ENCODE peak calls at places on chromosomes 7 and 10, in nine cellular contexts. K is GM12878, Y is transverse colon, R is Panc1, V is uterus, X is tibial artery, D is fibroblast of pulmonary artery, Q is heart right ventricle, M is body of pancreas. C is an unnamed sample.

GRCh38 chr7:86002858-86003257 is 640.9 kb upstream of the GRM3 start:
- DNase-seq in K (no peak), Y (no peak), R (no peak), V (no peak), X (no peak), D (no peak), Q (no peak), M (no peak), C (no peak)

GRCh38 chr7:132755538-132756481 is 179.5 kb upstream of the PLXNA4 start:
- DNase-seq in K (no peak), Y (no peak), R (no peak), V (no peak), X (no peak), D (no peak), Q (no peak), M (peak), C (no peak)

GRCh38 chr7:55133630-55134392 is 115.0 kb downstream of the EGFR start:
- DNase-seq in K (no peak), Y (no peak), R (peak), V (no peak), X (peak), D (peak), Q (peak), M (no peak), C (peak)

GRCh38 chr7:88306590-88307048 is at the start of gene STEAP4:
- DNase-seq in K (no peak), Y (peak), R (no peak), V (peak), X (peak), D (peak), Q (peak), M (peak), C (peak)

GRCh38 chr7:26155531-26156375 is 3.8 kb downstream of the NFE2L3 start:
- DNase-seq in K (no peak), Y (no peak), R (no peak), V (no peak), X (no peak), D (peak), Q (no peak), M (no peak), C (peak)

GRCh38 chr10:11146402-11147171 is 128.9 kb downstream of the CELF2 start:
- DNase-seq in K (no peak), Y (no peak), R (no peak), V (no peak), X (no peak), D (peak), Q (no peak), M (no peak), C (peak)

GRCh38 chr7:105228555-105228954 is 160.2 kb downstream of the SRPK2 start:
- DNase-seq in K (no peak), Y (no peak), R (no peak), V (no peak), X (no peak), D (no peak), Q (no peak), M (no peak), C (no peak)

GRCh38 chr7:29289156-29290021 is 94.8 kb downstream of the CHN2 start:
- DNase-seq in K (peak), Y (peak), R (no peak), V (no peak), X (peak), D (peak), Q (no peak), M (peak), C (peak)

GRCh38 chr7:137734221-137734620 is 112.6 kb downstream of the DGKI start:
- DNase-seq in K (no peak), Y (no peak), R (no peak), V (no peak), X (no peak), D (peak), Q (no peak), M (no peak), C (no peak)

GRCh38 chr10:17227367-17228080 is 517 bp upstream of the VIM start:
- DNase-seq in K (peak), Y (no peak), R (no peak), V (no peak), X (no peak), D (peak), Q (no peak), M (no peak), C (no peak)

GRCh38 chr7:101952355-101953247 is 135.2 kb downstream of the CUX1 start:
- DNase-seq in K (no peak), Y (no peak), R (peak), V (peak), X (no peak), D (peak), Q (no peak), M (no peak), C (peak)

GRCh38 chr7:134752006-134752760 is 27.3 kb upstream of the CALD1 start:
- DNase-seq in K (no peak), Y (no peak), R (no peak), V (no peak), X (no peak), D (peak), Q (no peak), M (no peak), C (no peak)

GRCh38 chr7:145092766-145093165 is 256.9 kb upstream of the TPK1 start:
- DNase-seq in K (no peak), Y (no peak), R (no peak), V (no peak), X (no peak), D (no peak), Q (no peak), M (no peak), C (no peak)

GRCh38 chr10:14653271-14654161 is 121.2 kb downstream of the FAM107B start:
- DNase-seq in K (no peak), Y (no peak), R (no peak), V (no peak), X (no peak), D (peak), Q (peak), M (peak), C (peak)

GRCh38 chr7:45240187-45240776 is 82.7 kb downstream of the RAMP3 start:
- DNase-seq in K (no peak), Y (no peak), R (no peak), V (no peak), X (no peak), D (no peak), Q (peak), M (no peak), C (no peak)

GRCh38 chr10:95987685-95988426 is 55.5 kb upstream of the CCNJ start:
- DNase-seq in K (peak), Y (no peak), R (no peak), V (no peak), X (no peak), D (no peak), Q (no peak), M (no peak), C (no peak)

GRCh38 chr10:48684463-48684791 is 246 bp upstream of the WDFY4 start:
- DNase-seq in K (no peak), Y (no peak), R (no peak), V (no peak), X (no peak), D (no peak), Q (no peak), M (no peak), C (no peak)

GRCh38 chr10:48683893-48684292 is 780 bp upstream of the WDFY4 start:
- DNase-seq in K (no peak), Y (no peak), R (no peak), V (no peak), X (no peak), D (no peak), Q (no peak), M (no peak), C (no peak)

GRCh38 chr10:48683424-48683823 is 1.2 kb upstream of the WDFY4 start:
- DNase-seq in K (no peak), Y (no peak), R (no peak), V (no peak), X (no peak), D (no peak), Q (no peak), M (no peak), C (no peak)

GRCh38 chr10:48685731-48686130 is 1.1 kb downstream of the WDFY4 start:
- DNase-seq in K (no peak), Y (no peak), R (no peak), V (no peak), X (no peak), D (no peak), Q (no peak), M (no peak), C (no peak)

GRCh38 chr10:48684792-48685651 is at the start of gene WDFY4:
- DNase-seq in K (no peak), Y (peak), R (no peak), V (no peak), X (no peak), D (no peak), Q (no peak), M (no peak), C (no peak)
- H3K4me3 ChIP-seq in K (peak), Y (no peak), R (no peak), V (no peak), X (peak), D (no peak), Q (peak), M (no peak), C (no peak)

GRCh38 chr7:154844499-154844898 is 158.4 kb downstream of the PAXIP1 start:
- DNase-seq in K (no peak), Y (no peak), R (no peak), V (no peak), X (no peak), D (no peak), Q (no peak), M (no peak), C (no peak)
- TF ChIP-seq CTCF in K (no peak), Y (no peak), R (no peak), V (no peak), X (no peak), D (no peak), Q (no peak), M (no peak), C (no peak)

DNA sequence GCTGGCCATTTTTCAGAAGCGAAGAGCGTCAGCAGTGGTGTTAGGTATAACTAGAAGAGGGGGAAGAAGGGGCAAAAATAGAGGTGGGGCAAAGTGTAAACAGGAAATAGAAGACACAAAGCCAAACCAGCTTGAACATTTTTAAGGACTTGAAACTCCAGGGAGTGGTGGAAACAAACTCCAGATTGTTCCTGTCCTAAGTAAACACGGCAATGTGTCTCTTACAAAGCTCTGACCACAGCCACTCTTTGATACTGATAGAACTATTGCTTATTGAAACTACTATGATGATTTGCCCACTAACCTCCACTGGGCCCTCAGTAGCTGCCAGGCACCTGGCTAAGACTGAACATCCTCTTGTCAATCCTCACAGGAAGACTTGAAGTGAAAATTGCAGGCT is 20.8 kb upstream of the CDH23 start:
- DNase-seq in K (no peak), Y (no peak), R (no peak), V (no peak), X (no peak), D (no peak), Q (no peak), M (no peak), C (no peak)
- H3K4me3 ChIP-seq in K (no peak), Y (no peak), R (no peak), V (no peak), X (no peak), D (no peak), Q (no peak), M (no peak), C (no peak)

GRCh38 chr7:70553364-70553763 is 578.6 kb upstream of the GALNT17 start:
- DNase-seq in K (no peak), Y (no peak), R (no peak), V (no peak), X (no peak), D (no peak), Q (no peak), M (no peak), C (peak)

GRCh38 chr7:70556761-70557160 is 575.2 kb upstream of the GALNT17 start:
- DNase-seq in K (no peak), Y (no peak), R (no peak), V (no peak), X (no peak), D (no peak), Q (no peak), M (no peak), C (no peak)

GRCh38 chr7:70559815-70560214 is 572.1 kb upstream of the GALNT17 start:
- DNase-seq in K (no peak), Y (no peak), R (no peak), V (no peak), X (no peak), D (no peak), Q (no peak), M (no peak), C (no peak)

GRCh38 chr7:70557281-70557680 is 574.7 kb upstream of the GALNT17 start:
- DNase-seq in K (no peak), Y (no peak), R (no peak), V (no peak), X (no peak), D (no peak), Q (no peak), M (no peak), C (no peak)

GRCh38 chr7:70554646-70555045 is 577.3 kb upstream of the GALNT17 start:
- DNase-seq in K (no peak), Y (no peak), R (no peak), V (no peak), X (no peak), D (no peak), Q (no peak), M (no peak), C (no peak)
- TF ChIP-seq CTCF in K (no peak), Y (no peak), R (no peak), V (no peak), X (no peak), D (no peak), Q (no peak), M (no peak), C (no peak)